ENCODE peak calls at places on chromosomes 7 and 10, in eight cellular contexts. One of them, this sample, is unnamed.

GRCh38 chr7:2261611-2262010 is 19.6 kb downstream of the NUDT1 start:
- DNase-seq in vagina: no peak
- DNase-seq in PC-3: no peak
- DNase-seq in GM23338: no peak
- DNase-seq in esophagus muscularis mucosa: no peak
- DNase-seq in heart right ventricle: peak
- DNase-seq in IMR-90: no peak
- DNase-seq in astrocyte: no peak
- DNase-seq in this sample: no peak

GRCh38 chr7:7686806-7687205 is 31.6 kb downstream of the RPA3 start:
- DNase-seq in heart right ventricle: no peak
- DNase-seq in vagina: no peak
- DNase-seq in esophagus muscularis mucosa: no peak
- DNase-seq in PC-3: no peak
- DNase-seq in astrocyte: peak
- DNase-seq in GM23338: no peak
- DNase-seq in IMR-90: no peak
- DNase-seq in this sample: no peak

GRCh38 chr10:61901829-61902447 is 439 bp downstream of the ARID5B start:
- DNase-seq in PC-3: no peak
- DNase-seq in IMR-90: no peak
- DNase-seq in heart right ventricle: no peak
- DNase-seq in GM23338: peak
- DNase-seq in esophagus muscularis mucosa: no peak
- DNase-seq in vagina: no peak
- DNase-seq in astrocyte: peak
- DNase-seq in this sample: peak

GRCh38 chr10:124671486-124672075 is 72.6 kb downstream of the FAM53B start:
- DNase-seq in heart right ventricle: peak
- DNase-seq in esophagus muscularis mucosa: no peak
- DNase-seq in IMR-90: no peak
- DNase-seq in GM23338: peak
- DNase-seq in astrocyte: peak
- DNase-seq in vagina: no peak
- DNase-seq in PC-3: peak
- DNase-seq in this sample: peak

GRCh38 chr7:50315193-50315592 is 10.7 kb downstream of the IKZF1 start:
- DNase-seq in esophagus muscularis mucosa: no peak
- DNase-seq in IMR-90: no peak
- DNase-seq in vagina: no peak
- DNase-seq in GM23338: no peak
- DNase-seq in astrocyte: no peak
- DNase-seq in heart right ventricle: no peak
- DNase-seq in PC-3: no peak
- DNase-seq in this sample: no peak

GRCh38 chr10:20841419-20841818 is 55.7 kb downstream of the NEBL start:
- DNase-seq in heart right ventricle: no peak
- DNase-seq in PC-3: no peak
- DNase-seq in vagina: no peak
- DNase-seq in esophagus muscularis mucosa: no peak
- DNase-seq in GM23338: no peak
- DNase-seq in IMR-90: no peak
- DNase-seq in astrocyte: no peak
- DNase-seq in this sample: no peak

GRCh38 chr10:58239561-58240169 is 28.0 kb downstream of the IPMK start:
- DNase-seq in PC-3: peak
- DNase-seq in heart right ventricle: no peak
- DNase-seq in IMR-90: no peak
- DNase-seq in astrocyte: no peak
- DNase-seq in GM23338: peak
- DNase-seq in esophagus muscularis mucosa: no peak
- DNase-seq in vagina: no peak
- DNase-seq in this sample: peak

GRCh38 chr10:72334196-72334831 is 20.4 kb downstream of the DNAJB12 start:
- DNase-seq in esophagus muscularis mucosa: no peak
- DNase-seq in GM23338: peak
- DNase-seq in heart right ventricle: no peak
- DNase-seq in vagina: no peak
- DNase-seq in PC-3: no peak
- DNase-seq in IMR-90: peak
- DNase-seq in astrocyte: peak
- DNase-seq in this sample: peak

GRCh38 chr7:157996359-157997079 is 591.1 kb downstream of the PTPRN2 start:
- DNase-seq in heart right ventricle: no peak
- DNase-seq in esophagus muscularis mucosa: no peak
- DNase-seq in IMR-90: no peak
- DNase-seq in astrocyte: no peak
- DNase-seq in GM23338: no peak
- DNase-seq in vagina: no peak
- DNase-seq in PC-3: no peak
- DNase-seq in this sample: no peak

GRCh38 chr10:61836233-61836887 is 65.1 kb upstream of the ARID5B start:
- DNase-seq in vagina: no peak
- DNase-seq in IMR-90: no peak
- DNase-seq in GM23338: no peak
- DNase-seq in astrocyte: peak
- DNase-seq in esophagus muscularis mucosa: no peak
- DNase-seq in PC-3: peak
- DNase-seq in heart right ventricle: no peak
- DNase-seq in this sample: peak

GRCh38 chr10:10462116-10462515 is 555.6 kb upstream of the CELF2 start:
- DNase-seq in esophagus muscularis mucosa: no peak
- DNase-seq in astrocyte: no peak
- DNase-seq in IMR-90: no peak
- DNase-seq in GM23338: peak
- DNase-seq in heart right ventricle: no peak
- DNase-seq in PC-3: no peak
- DNase-seq in vagina: no peak
- DNase-seq in this sample: no peak

GRCh38 chr10:18681366-18681765 is 22.1 kb downstream of the ARL5B start:
- DNase-seq in heart right ventricle: no peak
- DNase-seq in GM23338: no peak
- DNase-seq in PC-3: peak
- DNase-seq in vagina: no peak
- DNase-seq in IMR-90: peak
- DNase-seq in astrocyte: no peak
- DNase-seq in esophagus muscularis mucosa: no peak
- DNase-seq in this sample: peak

GRCh38 chr10:79078367-79079073 is 9.8 kb downstream of the ZMIZ1 start:
- DNase-seq in PC-3: no peak
- DNase-seq in heart right ventricle: no peak
- DNase-seq in astrocyte: no peak
- DNase-seq in vagina: no peak
- DNase-seq in GM23338: peak
- DNase-seq in IMR-90: no peak
- DNase-seq in esophagus muscularis mucosa: no peak
- DNase-seq in this sample: no peak

GRCh38 chr10:75486591-75486990 is 55.2 kb downstream of the LRMDA start:
- DNase-seq in IMR-90: no peak
- DNase-seq in astrocyte: no peak
- DNase-seq in esophagus muscularis mucosa: no peak
- DNase-seq in GM23338: no peak
- DNase-seq in heart right ventricle: no peak
- DNase-seq in PC-3: no peak
- DNase-seq in vagina: no peak
- DNase-seq in this sample: no peak

GRCh38 chr10:36669615-36670325 is 455.6 kb upstream of the ANKRD30A start:
- DNase-seq in astrocyte: no peak
- DNase-seq in heart right ventricle: no peak
- DNase-seq in PC-3: no peak
- DNase-seq in vagina: no peak
- DNase-seq in esophagus muscularis mucosa: no peak
- DNase-seq in IMR-90: no peak
- DNase-seq in GM23338: no peak
- DNase-seq in this sample: no peak

GRCh38 chr7:45721949-45722598 is 147.9 kb downstream of the ADCY1 start:
- DNase-seq in heart right ventricle: no peak
- DNase-seq in esophagus muscularis mucosa: peak
- DNase-seq in PC-3: peak
- DNase-seq in astrocyte: no peak
- DNase-seq in GM23338: peak
- DNase-seq in IMR-90: no peak
- DNase-seq in vagina: no peak
- DNase-seq in this sample: no peak

GRCh38 chr10:30013684-30014246 is 45.6 kb downstream of the JCAD start:
- DNase-seq in esophagus muscularis mucosa: no peak
- DNase-seq in IMR-90: peak
- DNase-seq in PC-3: no peak
- DNase-seq in GM23338: no peak
- DNase-seq in vagina: no peak
- DNase-seq in heart right ventricle: peak
- DNase-seq in astrocyte: peak
- DNase-seq in this sample: peak

GRCh38 chr7:105487559-105488218 is 34.4 kb downstream of the PUS7 start:
- DNase-seq in esophagus muscularis mucosa: no peak
- DNase-seq in heart right ventricle: peak
- DNase-seq in astrocyte: peak
- DNase-seq in IMR-90: peak
- DNase-seq in vagina: no peak
- DNase-seq in GM23338: no peak
- DNase-seq in PC-3: peak
- DNase-seq in this sample: peak

GRCh38 chr10:70125918-70126590 is 6.6 kb downstream of the AIFM2 start:
- DNase-seq in esophagus muscularis mucosa: no peak
- DNase-seq in IMR-90: no peak
- DNase-seq in GM23338: no peak
- DNase-seq in heart right ventricle: no peak
- DNase-seq in vagina: no peak
- DNase-seq in PC-3: no peak
- DNase-seq in astrocyte: no peak
- DNase-seq in this sample: no peak

GRCh38 chr7:985915-986741 is 3.1 kb downstream of the CYP2W1 start:
- DNase-seq in heart right ventricle: no peak
- DNase-seq in IMR-90: peak
- DNase-seq in GM23338: no peak
- DNase-seq in PC-3: peak
- DNase-seq in esophagus muscularis mucosa: no peak
- DNase-seq in astrocyte: no peak
- DNase-seq in vagina: no peak
- DNase-seq in this sample: peak

GRCh38 chr7:22809902-22810642 is 12.6 kb downstream of the TOMM7 start:
- DNase-seq in GM23338: no peak
- DNase-seq in PC-3: no peak
- DNase-seq in vagina: no peak
- DNase-seq in heart right ventricle: no peak
- DNase-seq in astrocyte: no peak
- DNase-seq in esophagus muscularis mucosa: no peak
- DNase-seq in IMR-90: no peak
- DNase-seq in this sample: no peak

GRCh38 chr7:47601119-47601880 is 19.4 kb upstream of the TNS3 start:
- DNase-seq in vagina: no peak
- DNase-seq in PC-3: peak
- DNase-seq in esophagus muscularis mucosa: no peak
- DNase-seq in GM23338: no peak
- DNase-seq in heart right ventricle: no peak
- DNase-seq in IMR-90: peak
- DNase-seq in astrocyte: peak
- DNase-seq in this sample: peak

GRCh38 chr10:84334806-84335205 is 6.4 kb downstream of the CCSER2 start:
- DNase-seq in vagina: no peak
- DNase-seq in esophagus muscularis mucosa: no peak
- DNase-seq in IMR-90: no peak
- DNase-seq in GM23338: peak
- DNase-seq in heart right ventricle: no peak
- DNase-seq in astrocyte: no peak
- DNase-seq in PC-3: no peak
- DNase-seq in this sample: peak

GRCh38 chr10:60267802-60268201 is 121.9 kb downstream of the ANK3 start:
- DNase-seq in heart right ventricle: no peak
- DNase-seq in esophagus muscularis mucosa: no peak
- DNase-seq in GM23338: no peak
- DNase-seq in IMR-90: no peak
- DNase-seq in PC-3: no peak
- DNase-seq in astrocyte: no peak
- DNase-seq in vagina: no peak
- DNase-seq in this sample: no peak
- TF ChIP-seq CTCF in heart right ventricle: no peak
- TF ChIP-seq CTCF in esophagus muscularis mucosa: no peak
- TF ChIP-seq CTCF in GM23338: no peak
- TF ChIP-seq CTCF in IMR-90: no peak
- TF ChIP-seq CTCF in PC-3: no peak
- TF ChIP-seq CTCF in astrocyte: no peak
- TF ChIP-seq CTCF in vagina: no peak
- TF ChIP-seq CTCF in this sample: no peak

GRCh38 chr10:133238066-133238804 is 580 bp downstream of the VENTX start:
- DNase-seq in PC-3: no peak
- DNase-seq in esophagus muscularis mucosa: no peak
- DNase-seq in GM23338: peak
- DNase-seq in vagina: no peak
- DNase-seq in IMR-90: no peak
- DNase-seq in astrocyte: no peak
- DNase-seq in heart right ventricle: no peak
- DNase-seq in this sample: no peak
- H3K4me3 ChIP-seq in PC-3: no peak
- H3K4me3 ChIP-seq in esophagus muscularis mucosa: no peak
- H3K4me3 ChIP-seq in GM23338: peak
- H3K4me3 ChIP-seq in vagina: no peak
- H3K4me3 ChIP-seq in IMR-90: no peak
- H3K4me3 ChIP-seq in astrocyte: no peak
- H3K4me3 ChIP-seq in heart right ventricle: no peak
- H3K4me3 ChIP-seq in this sample: no peak

GRCh38 chr10:47152861-47153349 is 147.1 kb upstream of the GDF10 start:
- DNase-seq in heart right ventricle: no peak
- DNase-seq in GM23338: peak
- DNase-seq in vagina: no peak
- DNase-seq in PC-3: peak
- DNase-seq in IMR-90: no peak
- DNase-seq in esophagus muscularis mucosa: peak
- DNase-seq in astrocyte: no peak
- DNase-seq in this sample: peak
- TF ChIP-seq CTCF in heart right ventricle: no peak
- TF ChIP-seq CTCF in GM23338: peak
- TF ChIP-seq CTCF in vagina: no peak
- TF ChIP-seq CTCF in PC-3: peak
- TF ChIP-seq CTCF in IMR-90: peak
- TF ChIP-seq CTCF in esophagus muscularis mucosa: peak
- TF ChIP-seq CTCF in astrocyte: peak
- TF ChIP-seq CTCF in this sample: peak

DNA sequence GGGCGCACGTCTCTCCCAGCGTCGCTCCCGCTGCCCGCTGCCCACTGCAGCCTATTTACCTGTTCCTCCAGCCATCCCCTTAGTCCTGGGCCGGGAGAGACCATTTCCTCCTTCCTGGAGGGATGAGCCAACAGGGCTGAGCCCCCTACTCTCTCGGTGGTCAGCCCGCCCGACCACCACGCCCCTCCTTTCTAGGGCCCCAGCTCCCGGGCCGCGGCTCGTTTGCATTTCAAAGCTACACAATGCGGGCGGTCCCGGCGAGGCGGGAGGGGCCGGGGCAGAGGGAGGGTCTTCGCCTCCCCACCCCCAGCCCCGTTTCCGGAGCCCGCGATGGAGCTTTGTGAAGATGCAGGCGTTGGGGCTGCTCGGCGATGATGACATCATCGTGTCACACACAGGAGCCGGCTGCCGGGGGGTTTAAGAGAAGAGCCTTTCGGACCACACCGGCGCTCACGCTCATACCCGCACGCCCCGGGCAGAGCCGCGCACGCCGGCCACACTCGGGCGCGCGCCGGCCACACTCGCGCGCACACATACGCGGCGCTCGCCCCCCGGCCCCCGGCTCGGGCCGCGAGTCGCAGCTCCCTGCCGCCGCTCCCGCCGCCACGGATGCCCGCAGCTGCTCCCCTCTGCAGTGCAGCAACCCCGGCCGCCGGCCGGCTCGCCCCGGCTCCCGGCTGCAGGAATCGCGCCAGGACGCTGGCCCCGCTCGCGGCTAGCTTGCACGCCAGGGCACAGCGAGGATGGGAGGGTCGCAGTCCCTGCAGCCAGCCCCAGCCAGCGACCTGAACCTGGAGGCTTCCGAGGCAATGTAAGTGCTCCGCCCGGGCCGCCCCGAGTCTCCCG is 107.7 kb upstream of the BTBD16 start:
- DNase-seq in vagina: no peak
- DNase-seq in heart right ventricle: no peak
- DNase-seq in PC-3: no peak
- DNase-seq in GM23338: peak
- DNase-seq in IMR-90: peak
- DNase-seq in astrocyte: no peak
- DNase-seq in esophagus muscularis mucosa: no peak
- DNase-seq in this sample: no peak
- H3K4me3 ChIP-seq in vagina: peak
- H3K4me3 ChIP-seq in heart right ventricle: peak
- H3K4me3 ChIP-seq in PC-3: no peak
- H3K4me3 ChIP-seq in GM23338: peak
- H3K4me3 ChIP-seq in IMR-90: peak
- H3K4me3 ChIP-seq in astrocyte: peak
- H3K4me3 ChIP-seq in esophagus muscularis mucosa: peak
- H3K4me3 ChIP-seq in this sample: peak

This sample was measured in fibroblast of pulmonary artery.